ENCODE peak calls at places on chromosome 18, in six cellular contexts. One of them, this sample, is unnamed. For H3K9me3, the result is how much of the 10 kb centered on the place peaks cover.

GRCh38 chr18:54742654-54743053 is 85.6 kb upstream of the RAB27B start:
- DNase-seq in lower lobe of right lung: no peak
- DNase-seq in colonic mucosa: peak
- DNase-seq in stomach: peak
- DNase-seq in left ventricle myocardium inferior: peak
- DNase-seq in fibroblast of lung: peak
- DNase-seq in this sample: peak

GRCh38 chr18:62788111-62788510 is 72.8 kb downstream of the PHLPP1 start:
- DNase-seq in lower lobe of right lung: no peak
- DNase-seq in colonic mucosa: no peak
- DNase-seq in stomach: no peak
- DNase-seq in left ventricle myocardium inferior: no peak
- DNase-seq in fibroblast of lung: no peak
- DNase-seq in this sample: no peak

GRCh38 chr18:7021994-7022840 is 95.4 kb downstream of the LAMA1 start:
- DNase-seq in lower lobe of right lung: no peak
- DNase-seq in colonic mucosa: peak
- DNase-seq in stomach: peak
- DNase-seq in left ventricle myocardium inferior: no peak
- DNase-seq in fibroblast of lung: peak
- DNase-seq in this sample: no peak

GRCh38 chr18:75831960-75832359 is 404.5 kb upstream of the SMIM21 start:
- DNase-seq in lower lobe of right lung: no peak
- DNase-seq in colonic mucosa: no peak
- DNase-seq in stomach: no peak
- DNase-seq in left ventricle myocardium inferior: no peak
- DNase-seq in fibroblast of lung: no peak
- DNase-seq in this sample: no peak

GRCh38 chr18:6683112-6683876 is 46.2 kb upstream of the ARHGAP28 start:
- DNase-seq in lower lobe of right lung: no peak
- DNase-seq in colonic mucosa: no peak
- DNase-seq in stomach: peak
- DNase-seq in left ventricle myocardium inferior: no peak
- DNase-seq in fibroblast of lung: no peak
- DNase-seq in this sample: no peak

GRCh38 chr18:63828120-63828519 is 52.9 kb downstream of the SERPINB7 start:
- DNase-seq in lower lobe of right lung: no peak
- DNase-seq in colonic mucosa: no peak
- DNase-seq in stomach: no peak
- DNase-seq in left ventricle myocardium inferior: no peak
- DNase-seq in fibroblast of lung: no peak
- DNase-seq in this sample: no peak

GRCh38 chr18:45386256-45386655 is 229.0 kb upstream of the SLC14A2 start:
- DNase-seq in lower lobe of right lung: no peak
- DNase-seq in colonic mucosa: peak
- DNase-seq in stomach: no peak
- DNase-seq in left ventricle myocardium inferior: no peak
- DNase-seq in fibroblast of lung: peak
- DNase-seq in this sample: peak

GRCh38 chr18:32911660-32912284 is 138.9 kb upstream of the KLHL14 start:
- DNase-seq in lower lobe of right lung: no peak
- DNase-seq in colonic mucosa: no peak
- DNase-seq in stomach: no peak
- DNase-seq in left ventricle myocardium inferior: no peak
- DNase-seq in fibroblast of lung: peak
- DNase-seq in this sample: no peak

GRCh38 chr18:80129672-80130367 is 20.8 kb downstream of the ADNP2 start:
- DNase-seq in lower lobe of right lung: no peak
- DNase-seq in colonic mucosa: no peak
- DNase-seq in stomach: no peak
- DNase-seq in left ventricle myocardium inferior: no peak
- DNase-seq in fibroblast of lung: no peak
- DNase-seq in this sample: no peak

GRCh38 chr18:72868666-72869661 is 1.2 kb upstream of the NETO1 start:
- DNase-seq in lower lobe of right lung: no peak
- DNase-seq in colonic mucosa: no peak
- DNase-seq in stomach: no peak
- DNase-seq in left ventricle myocardium inferior: no peak
- DNase-seq in fibroblast of lung: no peak
- DNase-seq in this sample: no peak

GRCh38 chr18:12597775-12598174 is 60.1 kb downstream of the SPIRE1 start:
- DNase-seq in lower lobe of right lung: peak
- DNase-seq in colonic mucosa: no peak
- DNase-seq in stomach: no peak
- DNase-seq in left ventricle myocardium inferior: peak
- DNase-seq in fibroblast of lung: peak
- DNase-seq in this sample: no peak

GRCh38 chr18:13310286-13310685 is 91.7 kb downstream of the LDLRAD4 start:
- DNase-seq in lower lobe of right lung: no peak
- DNase-seq in colonic mucosa: no peak
- DNase-seq in stomach: no peak
- DNase-seq in left ventricle myocardium inferior: no peak
- DNase-seq in fibroblast of lung: no peak
- DNase-seq in this sample: no peak

GRCh38 chr18:32669549-32670165 is 103.2 kb downstream of the KLHL14 start:
- DNase-seq in lower lobe of right lung: no peak
- DNase-seq in colonic mucosa: no peak
- DNase-seq in stomach: no peak
- DNase-seq in left ventricle myocardium inferior: no peak
- DNase-seq in fibroblast of lung: no peak
- DNase-seq in this sample: no peak

GRCh38 chr18:34650121-34650545 is 60.0 kb upstream of the DTNA start:
- DNase-seq in lower lobe of right lung: no peak
- DNase-seq in colonic mucosa: no peak
- DNase-seq in stomach: no peak
- DNase-seq in left ventricle myocardium inferior: no peak
- DNase-seq in fibroblast of lung: peak
- DNase-seq in this sample: no peak

GRCh38 chr18:59101830-59102414 is 37.8 kb upstream of the SEC11C start:
- DNase-seq in lower lobe of right lung: no peak
- DNase-seq in colonic mucosa: no peak
- DNase-seq in stomach: no peak
- DNase-seq in left ventricle myocardium inferior: no peak
- DNase-seq in fibroblast of lung: no peak
- DNase-seq in this sample: no peak

GRCh38 chr18:59093668-59094067 is 46.0 kb upstream of the SEC11C start:
- DNase-seq in lower lobe of right lung: no peak
- DNase-seq in colonic mucosa: no peak
- DNase-seq in stomach: no peak
- DNase-seq in left ventricle myocardium inferior: no peak
- DNase-seq in fibroblast of lung: no peak
- DNase-seq in this sample: no peak

GRCh38 chr18:59091204-59091603 is 48.5 kb upstream of the SEC11C start:
- DNase-seq in lower lobe of right lung: no peak
- DNase-seq in colonic mucosa: no peak
- DNase-seq in stomach: no peak
- DNase-seq in left ventricle myocardium inferior: no peak
- DNase-seq in fibroblast of lung: no peak
- DNase-seq in this sample: no peak

GRCh38 chr18:59094569-59094968 is 45.1 kb upstream of the SEC11C start:
- DNase-seq in lower lobe of right lung: no peak
- DNase-seq in colonic mucosa: no peak
- DNase-seq in stomach: no peak
- DNase-seq in left ventricle myocardium inferior: no peak
- DNase-seq in fibroblast of lung: no peak
- DNase-seq in this sample: no peak

DNA sequence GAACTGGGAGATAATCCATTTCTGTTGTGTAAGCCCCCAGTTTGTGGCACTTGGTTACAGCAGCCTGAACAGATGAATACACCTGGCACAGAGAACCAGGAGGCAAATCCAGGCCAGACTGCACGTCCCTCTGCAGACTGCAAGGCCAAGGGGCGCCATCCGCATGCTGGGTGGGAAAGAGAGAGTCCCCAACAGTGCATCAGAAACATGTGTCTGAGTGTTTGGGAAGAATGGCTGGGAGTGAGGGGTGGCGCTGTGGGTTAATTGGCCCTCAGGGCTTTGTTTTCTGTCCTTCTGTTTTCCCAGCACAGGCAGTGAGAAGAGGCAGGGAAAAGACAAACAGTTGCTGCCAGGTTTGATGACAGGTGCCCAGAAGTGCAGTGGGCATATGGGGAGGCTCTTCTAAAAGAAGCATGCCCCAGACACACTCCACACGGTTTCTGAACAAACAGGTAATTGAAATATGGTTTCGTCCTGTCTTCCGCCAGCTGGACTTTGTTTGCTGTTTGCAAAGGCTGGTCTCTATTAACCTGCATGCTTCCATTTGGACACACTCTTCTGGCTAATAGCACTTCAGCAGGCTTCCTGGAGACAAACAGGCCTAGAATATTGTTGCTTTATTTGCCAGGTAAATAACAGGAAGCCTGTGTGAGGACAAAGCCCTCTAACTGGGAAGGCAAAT is 43.4 kb upstream of the SEC11C start:
- DNase-seq in lower lobe of right lung: no peak
- DNase-seq in colonic mucosa: no peak
- DNase-seq in stomach: no peak
- DNase-seq in left ventricle myocardium inferior: no peak
- DNase-seq in fibroblast of lung: no peak
- DNase-seq in this sample: no peak
- TF ChIP-seq CTCF in lower lobe of right lung: no peak
- TF ChIP-seq CTCF in colonic mucosa: no peak
- TF ChIP-seq CTCF in stomach: no peak
- TF ChIP-seq CTCF in left ventricle myocardium inferior: no peak
- TF ChIP-seq CTCF in fibroblast of lung: no peak
- TF ChIP-seq CTCF in this sample: no peak

DNA sequence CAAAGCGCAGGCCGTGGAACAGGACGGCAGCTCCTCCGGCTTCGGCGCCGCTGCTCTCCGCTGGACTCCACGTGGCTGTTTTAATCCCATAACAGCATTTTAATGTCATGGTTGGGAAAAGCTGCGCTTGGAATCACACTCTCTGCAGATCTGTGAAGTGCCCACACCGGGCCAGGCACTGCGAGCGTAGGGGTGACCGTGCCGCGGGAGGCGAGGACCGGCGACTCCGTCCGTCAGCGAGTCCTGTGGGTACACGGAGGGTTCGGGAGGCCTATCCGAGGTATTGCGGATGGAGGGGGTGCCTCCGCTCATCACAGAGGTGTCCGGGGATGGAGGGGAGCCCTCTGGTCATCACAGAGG is 198.0 kb upstream of the SALL3 start:
- DNase-seq in lower lobe of right lung: no peak
- DNase-seq in colonic mucosa: no peak
- DNase-seq in stomach: peak
- DNase-seq in left ventricle myocardium inferior: no peak
- DNase-seq in fibroblast of lung: no peak
- DNase-seq in this sample: no peak
- H3K9me3 ChIP-seq in lower lobe of right lung: under half
- H3K9me3 ChIP-seq in colonic mucosa: under half
- H3K9me3 ChIP-seq in stomach: under half
- H3K9me3 ChIP-seq in left ventricle myocardium inferior: under half
- H3K9me3 ChIP-seq in fibroblast of lung: under half
- H3K9me3 ChIP-seq in this sample: under half

GRCh38 chr18:57619881-57620280 is 1.8 kb downstream of the NARS1 start:
- DNase-seq in lower lobe of right lung: no peak
- DNase-seq in colonic mucosa: no peak
- DNase-seq in stomach: no peak
- DNase-seq in left ventricle myocardium inferior: no peak
- DNase-seq in fibroblast of lung: no peak
- DNase-seq in this sample: no peak
- H3K27ac ChIP-seq in lower lobe of right lung: no peak
- H3K27ac ChIP-seq in colonic mucosa: no peak
- H3K27ac ChIP-seq in stomach: no peak
- H3K27ac ChIP-seq in left ventricle myocardium inferior: no peak
- H3K27ac ChIP-seq in fibroblast of lung: no peak
- H3K27ac ChIP-seq in this sample: no peak

GRCh38 chr18:49786019-49786720 is 27.2 kb downstream of the ACAA2 start:
- DNase-seq in lower lobe of right lung: no peak
- DNase-seq in colonic mucosa: no peak
- DNase-seq in stomach: no peak
- DNase-seq in left ventricle myocardium inferior: no peak
- DNase-seq in fibroblast of lung: no peak
- DNase-seq in this sample: no peak

GRCh38 chr18:49788327-49788908 is 24.9 kb downstream of the ACAA2 start:
- DNase-seq in lower lobe of right lung: no peak
- DNase-seq in colonic mucosa: no peak
- DNase-seq in stomach: no peak
- DNase-seq in left ventricle myocardium inferior: no peak
- DNase-seq in fibroblast of lung: peak
- DNase-seq in this sample: no peak

GRCh38 chr18:49778826-49779465 is 34.4 kb downstream of the ACAA2 start:
- DNase-seq in lower lobe of right lung: no peak
- DNase-seq in colonic mucosa: no peak
- DNase-seq in stomach: no peak
- DNase-seq in left ventricle myocardium inferior: no peak
- DNase-seq in fibroblast of lung: no peak
- DNase-seq in this sample: no peak

DNA sequence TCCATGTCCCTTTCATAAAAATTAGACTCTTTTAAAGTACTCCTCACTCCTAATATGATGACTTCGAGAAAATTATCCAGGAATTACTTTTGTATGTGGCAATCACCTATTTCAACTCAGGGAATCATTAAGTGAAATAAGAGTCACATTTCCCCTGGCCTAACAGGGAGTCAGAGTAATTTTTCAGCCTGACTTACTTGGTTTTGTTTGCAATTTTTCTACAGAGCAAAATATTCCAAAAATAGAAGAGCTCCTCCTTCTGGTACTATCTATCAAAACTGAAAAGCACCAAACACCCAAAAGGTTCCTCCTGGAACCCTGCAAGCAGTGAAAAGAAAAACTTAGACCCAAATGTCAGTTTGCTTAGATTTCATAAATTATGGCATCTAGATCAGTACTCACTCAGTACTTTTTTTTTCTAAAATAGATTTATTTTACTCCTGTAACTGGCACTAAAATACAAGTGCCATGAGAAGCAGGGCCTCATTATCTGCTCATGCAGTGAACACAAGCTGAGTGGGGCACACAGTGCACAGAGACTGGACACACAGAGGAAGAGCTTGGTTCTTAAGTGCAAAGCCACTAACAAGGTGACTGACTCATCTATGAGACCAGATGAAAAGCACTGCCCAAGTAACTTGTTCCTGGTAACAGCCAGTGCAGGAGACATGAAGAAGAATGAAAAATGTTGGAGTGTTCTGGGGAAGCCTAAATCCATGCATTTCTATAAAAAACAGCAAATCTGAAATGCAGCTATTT is 28.7 kb downstream of the ACAA2 start:
- DNase-seq in lower lobe of right lung: no peak
- DNase-seq in colonic mucosa: no peak
- DNase-seq in stomach: no peak
- DNase-seq in left ventricle myocardium inferior: no peak
- DNase-seq in fibroblast of lung: peak
- DNase-seq in this sample: no peak
- TF ChIP-seq CTCF in lower lobe of right lung: peak
- TF ChIP-seq CTCF in colonic mucosa: no peak
- TF ChIP-seq CTCF in stomach: no peak
- TF ChIP-seq CTCF in left ventricle myocardium inferior: no peak
- TF ChIP-seq CTCF in fibroblast of lung: peak
- TF ChIP-seq CTCF in this sample: peak